ENCODE peak calls at places on chromosomes 7 and 10, in seven cellular contexts. H is AG09319, Z is BE2C, N is colonic mucosa, W is brain microvascular endothelial cell, U is HCEC 1CT, Y is astrocyte of the spinal cord. E is an unnamed sample.

GRCh38 chr10:9227679-9228365 is 1173.3 kb downstream of the GATA3 start:
- DNase-seq in Y (no peak), H (no peak), W (no peak), U (no peak), N (no peak), Z (no peak), E (no peak)

GRCh38 chr7:101911011-101911799 is 93.8 kb downstream of the CUX1 start:
- DNase-seq in H (no peak), W (no peak), N (no peak), U (no peak), Z (no peak), Y (no peak), E (no peak)

GRCh38 chr10:45593938-45594275 is 78.7 kb downstream of the ZFAND4 start:
- DNase-seq in Y (no peak), W (no peak), H (no peak), U (no peak), N (no peak), Z (no peak), E (no peak)

GRCh38 chr7:151412318-151412717 is 2.5 kb upstream of the WDR86 start:
- DNase-seq in Y (no peak), H (no peak), Z (no peak), N (no peak), U (no peak), W (no peak), E (no peak)

GRCh38 chr10:78634389-78634815 is 434.4 kb upstream of the ZMIZ1 start:
- DNase-seq in U (no peak), Z (peak), W (no peak), N (no peak), H (no peak), Y (peak), E (peak)

GRCh38 chr7:5591547-5591899 is 167.9 kb upstream of the TNRC18 start:
- DNase-seq in N (no peak), Y (peak), H (peak), U (peak), Z (no peak), W (peak), E (peak)

GRCh38 chr10:129658673-129659072 is 191.6 kb downstream of the MGMT start:
- DNase-seq in Y (no peak), H (no peak), U (no peak), W (no peak), N (no peak), Z (no peak), E (no peak)

GRCh38 chr10:127832456-127832855 is 60.3 kb downstream of the CLRN3 start:
- DNase-seq in H (no peak), W (no peak), U (no peak), Y (no peak), Z (no peak), N (no peak), E (peak)

GRCh38 chr7:127876393-127876792 is 154.8 kb downstream of the LRRC4 start:
- DNase-seq in Y (peak), N (no peak), W (peak), Z (no peak), H (no peak), U (peak), E (no peak)

GRCh38 chr10:106768204-106768603 is 396.3 kb downstream of the SORCS1 start:
- DNase-seq in W (no peak), U (no peak), Z (no peak), N (no peak), Y (no peak), H (no peak), E (no peak)

GRCh38 chr7:29859089-29859488 is 52.8 kb downstream of the WIPF3 start:
- DNase-seq in W (no peak), U (no peak), H (no peak), Y (no peak), Z (no peak), N (no peak), E (no peak)

GRCh38 chr10:6759961-6760360 is 179.9 kb upstream of the PRKCQ start:
- DNase-seq in H (no peak), U (no peak), Y (peak), N (no peak), Z (no peak), W (no peak), E (no peak)

GRCh38 chr7:74480861-74481417 is 27.2 kb downstream of the GTF2IRD1 start:
- DNase-seq in N (peak), Y (peak), W (peak), H (peak), Z (peak), U (peak), E (peak)

GRCh38 chr7:154503962-154504550 is 451.9 kb downstream of the DPP6 start:
- DNase-seq in N (no peak), U (peak), H (no peak), Y (peak), Z (no peak), W (peak), E (peak)

GRCh38 chr7:138499340-138499739 is 39.3 kb downstream of the TRIM24 start:
- DNase-seq in H (no peak), U (no peak), N (no peak), W (no peak), Z (no peak), Y (no peak), E (no peak)

GRCh38 chr10:104347295-104348045 is 6.2 kb upstream of the CFAP58 start:
- DNase-seq in U (no peak), Y (no peak), H (no peak), W (no peak), Z (no peak), N (no peak), E (no peak)

GRCh38 chr7:27191081-27191715 is 6.2 kb upstream of the HOXA11 start:
- DNase-seq in Y (no peak), U (no peak), W (no peak), Z (no peak), H (no peak), N (peak), E (no peak)

GRCh38 chr10:32953277-32953927 is 4.6 kb downstream of the ITGB1 start:
- DNase-seq in H (no peak), Y (no peak), Z (no peak), W (no peak), N (no peak), U (no peak), E (no peak)

GRCh38 chr7:1520574-1521234 is 9.8 kb upstream of the MAFK start:
- DNase-seq in U (peak), W (peak), Z (no peak), Y (peak), N (no peak), H (no peak), E (peak)

GRCh38 chr7:3710531-3710930 is 409.5 kb downstream of the SDK1 start:
- DNase-seq in Z (no peak), Y (no peak), U (no peak), N (no peak), H (no peak), W (no peak), E (no peak)

GRCh38 chr7:83793558-83793957 is 144.6 kb upstream of the SEMA3E start:
- DNase-seq in Y (no peak), N (no peak), H (no peak), W (no peak), U (no peak), Z (no peak), E (no peak)